ENCODE peak calls at places on chromosomes 6 and 20, in nine cellular contexts. O is BE2C; F is AG10803; B is epithelial cell of esophagus; G is dorsolateral prefrontal cortex; C is left lung; W is CD8-positive, alpha-beta memory T cell; L is OCI-LY7; X is hepatocyte. R is an unnamed sample.
A peak's percentile ranks its signal among the peaks of the same experiment; 100 is the strongest.

GRCh38 chr6:5006182-5006581 is 2.3 kb upstream of the RPP40 start:
- DNase-seq in O (no peak), F (no peak), B (no peak), G (no peak), C (no peak), W (no peak), L (no peak), X (no peak), R (no peak)

GRCh38 chr6:18155864-18156396 is 708 bp downstream of the KDM1B start:
- DNase-seq in O (peak; percentile 46), F (peak; percentile 18), B (peak; percentile 97), G (peak; percentile 38), C (peak; percentile 84), W (peak; percentile 55), L (peak; percentile 91), X (peak; percentile 85), R (peak; percentile 80)

GRCh38 chr6:158559338-158559894 is 475 bp upstream of the TMEM181 start:
- DNase-seq in O (no peak), F (no peak), B (no peak), G (no peak), C (no peak), W (no peak), L (no peak), X (no peak), R (no peak)

GRCh38 chr6:129575378-129576118 is 134.4 kb downstream of the ARHGAP18 start:
- DNase-seq in O (no peak), F (peak; percentile 67), B (peak; percentile 56), G (no peak), C (no peak), W (peak; percentile 23), L (peak; percentile 10), X (peak; percentile 65), R (peak; percentile 21)

GRCh38 chr6:155623450-155624178 is 168.0 kb upstream of the NOX3 start:
- DNase-seq in O (no peak), F (no peak), B (no peak), G (no peak), C (no peak), W (no peak), L (no peak), X (no peak), R (no peak)

GRCh38 chr6:155103816-155104366 is 108.8 kb downstream of the TIAM2 start:
- DNase-seq in O (no peak), F (peak; percentile 64), B (no peak), G (no peak), C (no peak), W (no peak), L (no peak), X (no peak), R (no peak)

GRCh38 chr20:10329387-10330005 is 104.5 kb downstream of the MKKS start:
- DNase-seq in O (no peak), F (no peak), B (no peak), G (no peak), C (no peak), W (no peak), L (no peak), X (no peak), R (no peak)

GRCh38 chr6:169452117-169452868 is 198.6 kb upstream of the THBS2 start:
- DNase-seq in O (no peak), F (peak; percentile 94), B (peak; percentile 84), G (no peak), C (peak; percentile 69), W (no peak), L (no peak), X (no peak), R (peak; percentile 18)

GRCh38 chr6:33344771-33345697 is 27.5 kb upstream of the ZBTB22 start:
- DNase-seq in O (peak; percentile 38), F (peak; percentile 85), B (peak; percentile 79), G (peak; percentile 33), C (peak; percentile 76), W (peak; percentile 84), L (peak; percentile 91), X (peak; percentile 91), R (peak; percentile 62)

GRCh38 chr6:137856138-137856898 is 10.7 kb upstream of the TNFAIP3 start:
- DNase-seq in O (no peak), F (no peak), B (no peak), G (no peak), C (no peak), W (no peak), L (no peak), X (no peak), R (no peak)

GRCh38 chr6:161547617-161548016 is 273.8 kb upstream of the AGPAT4 start:
- DNase-seq in O (no peak), F (peak; percentile 39), B (no peak), G (no peak), C (no peak), W (no peak), L (no peak), X (no peak), R (no peak)

GRCh38 chr6:34196833-34197195 is 39.9 kb upstream of the HMGA1 start:
- DNase-seq in O (no peak), F (no peak), B (no peak), G (no peak), C (no peak), W (no peak), L (no peak), X (no peak), R (no peak)

GRCh38 chr20:48626938-48627736 is 200.7 kb downstream of the PREX1 start:
- DNase-seq in O (no peak), F (no peak), B (no peak), G (no peak), C (no peak), W (peak; percentile 13), L (no peak), X (no peak), R (no peak)

GRCh38 chr20:2219481-2220006 is 76.3 kb upstream of the TGM3 start:
- DNase-seq in O (no peak), F (no peak), B (no peak), G (no peak), C (no peak), W (no peak), L (no peak), X (no peak), R (no peak)

GRCh38 chr20:62430871-62431447 is 3.6 kb upstream of the RBBP8NL start:
- DNase-seq in O (no peak), F (no peak), B (no peak), G (no peak), C (no peak), W (no peak), L (no peak), X (peak; percentile 81), R (no peak)

GRCh38 chr20:17446171-17446570 is 85.0 kb downstream of the BFSP1 start:
- DNase-seq in O (no peak), F (no peak), B (no peak), G (no peak), C (no peak), W (no peak), L (no peak), X (no peak), R (no peak)

GRCh38 chr6:127176175-127176574 is 57.7 kb downstream of the RSPO3 start:
- DNase-seq in O (no peak), F (peak; percentile 44), B (peak; percentile 15), G (no peak), C (no peak), W (no peak), L (no peak), X (no peak), R (peak; percentile 15)

GRCh38 chr20:56765172-56766073 is 136.3 kb downstream of the TFAP2C start:
- DNase-seq in O (no peak), F (peak; percentile 39), B (peak; percentile 76), G (no peak), C (no peak), W (no peak), L (no peak), X (no peak), R (no peak)

GRCh38 chr6:135144678-135145508 is 36.2 kb upstream of the MYB start:
- DNase-seq in O (no peak), F (peak; percentile 9), B (peak; percentile 50), G (no peak), C (no peak), W (peak; percentile 43), L (peak; percentile 74), X (peak; percentile 15), R (no peak)

GRCh38 chr6:10419749-10420545 is 5.1 kb upstream of the TFAP2A start:
- DNase-seq in O (no peak), F (no peak), B (peak; percentile 80), G (no peak), C (no peak), W (no peak), L (no peak), X (no peak), R (no peak)
- H3K4me3 ChIP-seq in O (no peak overlapping the region), F (no peak overlapping the region), B (peak overlapping the region; percentile 63), G (no peak overlapping the region), C (no peak overlapping the region), W (no peak overlapping the region), L (no peak overlapping the region), X (no peak overlapping the region), R (no peak overlapping the region)

DNA sequence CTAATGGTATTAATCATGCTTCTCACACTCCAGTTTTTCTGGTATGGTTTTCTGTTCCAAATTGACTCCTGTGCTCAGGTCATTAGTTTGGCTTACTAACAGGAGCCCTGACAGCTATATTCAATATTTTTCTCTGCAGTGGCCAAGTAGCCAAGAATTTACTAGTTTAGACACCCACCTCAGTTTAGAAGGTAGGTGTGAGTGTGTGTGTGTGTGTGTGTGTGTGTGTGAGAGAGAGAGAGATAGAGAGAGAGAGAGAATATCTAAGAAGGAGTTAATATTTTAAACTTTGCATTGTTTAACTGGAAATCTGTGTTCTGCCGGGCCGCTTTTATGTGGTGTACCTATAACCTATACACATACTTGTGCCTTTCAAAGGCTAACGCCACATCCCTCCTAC is 18.5 kb downstream of the JARID2 start:
- DNase-seq in O (no peak), F (no peak), B (no peak), G (no peak), C (no peak), W (no peak), L (no peak), X (no peak), R (no peak)
- H3K4me3 ChIP-seq in O (no peak overlapping the region), F (no peak overlapping the region), B (no peak overlapping the region), G (peak overlapping the region; percentile 38), C (no peak overlapping the region), W (peak overlapping the region; percentile 17), L (no peak overlapping the region), X (no peak overlapping the region), R (no peak overlapping the region)

GRCh38 chr20:31738729-31739549 is at the start of gene TPX2:
- DNase-seq in O (peak; percentile 96), F (peak; percentile 96), B (peak; percentile 98), G (peak; percentile 98), C (peak; percentile 96), W (peak; percentile 68), L (peak; percentile 96), X (peak; percentile 100), R (peak; percentile 94)

GRCh38 chr20:31740656-31741323 is 1.7 kb downstream of the TPX2 start:
- DNase-seq in O (no peak), F (no peak), B (no peak), G (no peak), C (no peak), W (no peak), L (no peak), X (no peak), R (no peak)

GRCh38 chr20:31739550-31739863 is 417 bp downstream of the TPX2 start:
- DNase-seq in O (no peak), F (no peak), B (no peak), G (no peak), C (no peak), W (no peak), L (no peak), X (no peak), R (no peak)

GRCh38 chr20:31740208-31740607 is 1.1 kb downstream of the TPX2 start:
- DNase-seq in O (no peak), F (peak; percentile 54), B (peak; percentile 59), G (no peak), C (no peak), W (no peak), L (peak; percentile 43), X (no peak), R (no peak)
- H3K4me3 ChIP-seq in O (peak overlapping the region; percentile 100), F (peak overlapping the region; percentile 95), B (peak overlapping the region; percentile 64), G (peak overlapping the region; percentile 85), C (no peak overlapping the region), W (no peak overlapping the region), L (peak overlapping the region; percentile 77), X (peak overlapping the region; percentile 61), R (peak overlapping the region; percentile 82)

GRCh38 chr20:544153-544725 is 649 bp upstream of the CSNK2A1 start:
- DNase-seq in O (no peak), F (no peak), B (no peak), G (no peak), C (no peak), W (no peak), L (no peak), X (no peak), R (no peak)
- H3K4me3 ChIP-seq in O (peak overlapping the region; percentile 83), F (no peak overlapping the region), B (peak overlapping the region; percentile 84), G (peak overlapping the region; percentile 100), C (peak overlapping the region; percentile 83), W (peak overlapping the region; percentile 68), L (peak overlapping the region; percentile 89), X (no peak overlapping the region), R (peak overlapping the region; percentile 97)

R was measured in LNCaP clone FGC.